ENCODE peak calls at places on chromosome 20, in eight cellular contexts. T is AG10803, C is epithelial cell of proximal tubule, N is GM06990, A is NCI-H1436, V is heart right ventricle, I is heart left ventricle, Z is activated B cell treated with CpG ODN at 0.5 μM for 24 hours. D is an unnamed sample.

GRCh38 chr20:37200376-37200775 is 21.0 kb upstream of the MROH8 start:
- DNase-seq in N (no peak), A (no peak), C (no peak), T (no peak), I (no peak), Z (no peak), V (no peak), D (no peak)

GRCh38 chr20:50226093-50226974 is 35.7 kb downstream of the CEBPB start:
- DNase-seq in A (no peak), T (peak; percentile 70), I (no peak), Z (no peak), C (no peak), N (no peak), V (no peak), D (no peak)

GRCh38 chr20:47304287-47304686 is 52.2 kb downstream of the ZMYND8 start:
- DNase-seq in V (no peak), T (peak; percentile 33), I (no peak), A (no peak), Z (no peak), N (no peak), C (no peak), D (no peak)

GRCh38 chr20:3659492-3660261 is 3.5 kb downstream of the GFRA4 start:
- DNase-seq in T (no peak), Z (no peak), N (no peak), V (no peak), I (peak; percentile 55), A (no peak), C (no peak), D (no peak)

GRCh38 chr20:19784511-19785172 is 26.6 kb downstream of the RIN2 start:
- DNase-seq in C (no peak), N (no peak), I (no peak), T (peak; percentile 86), Z (no peak), V (peak; percentile 31), A (peak; percentile 73), D (no peak)

GRCh38 chr20:3796477-3797225 is 541 bp downstream of the CDC25B start:
- DNase-seq in N (no peak), V (no peak), I (no peak), Z (no peak), T (no peak), C (no peak), A (no peak), D (no peak)

GRCh38 chr20:25315418-25316210 is 67.7 kb downstream of the PYGB start:
- DNase-seq in Z (peak; percentile 8), I (peak; percentile 33), A (no peak), C (no peak), V (no peak), N (no peak), T (no peak), D (no peak)

GRCh38 chr20:62700261-62700925 is 8.2 kb upstream of the NTSR1 start:
- DNase-seq in N (no peak), T (no peak), Z (no peak), A (no peak), V (peak; percentile 2), C (no peak), I (peak; percentile 57), D (no peak)

GRCh38 chr20:63127700-63128364 is 88.1 kb downstream of the YTHDF1 start:
- DNase-seq in A (no peak), I (peak; percentile 8), T (no peak), N (no peak), C (no peak), Z (no peak), V (peak; percentile 1), D (no peak)

GRCh38 chr20:62031462-62032092 is 34.1 kb downstream of the TAF4 start:
- DNase-seq in V (peak; percentile 4), N (no peak), I (peak; percentile 11), C (no peak), Z (no peak), T (no peak), A (no peak), D (no peak)

GRCh38 chr20:61331542-61331941 is 79.5 kb downstream of the CDH4 start:
- DNase-seq in V (no peak), T (no peak), I (no peak), Z (no peak), C (no peak), N (peak; percentile 13), A (no peak), D (no peak)

GRCh38 chr20:11978496-11978895 is 60.8 kb downstream of the BTBD3 start:
- DNase-seq in V (no peak), Z (no peak), N (no peak), I (no peak), A (no peak), C (no peak), T (no peak), D (no peak)

GRCh38 chr20:22350624-22351023 is 233.7 kb downstream of the FOXA2 start:
- DNase-seq in C (no peak), N (no peak), T (no peak), Z (no peak), V (no peak), A (no peak), I (no peak), D (no peak)

GRCh38 chr20:24746351-24746685 is 202.8 kb upstream of the CST7 start:
- DNase-seq in N (no peak), C (peak; percentile 63), A (no peak), T (no peak), Z (no peak), V (no peak), I (no peak), D (no peak)

GRCh38 chr20:4661191-4661590 is 60.5 kb upstream of the PRND start:
- DNase-seq in C (no peak), V (no peak), A (no peak), Z (no peak), N (no peak), T (no peak), I (no peak), D (no peak)

GRCh38 chr20:62523473-62524203 is 47.8 kb upstream of the GATA5 start:
- DNase-seq in I (no peak), T (no peak), V (no peak), C (no peak), A (no peak), N (no peak), Z (no peak), D (no peak)

GRCh38 chr20:38202153-38202981 is 37.3 kb upstream of the TGM2 start:
- DNase-seq in C (no peak), N (no peak), Z (no peak), T (no peak), I (no peak), A (no peak), V (no peak), D (no peak)

GRCh38 chr20:2703716-2704475 is 11.3 kb downstream of the EBF4 start:
- DNase-seq in I (no peak), C (no peak), N (no peak), A (no peak), Z (no peak), V (no peak), T (no peak), D (no peak)

GRCh38 chr20:34368547-34368946 is 5.5 kb downstream of the ITCH start:
- DNase-seq in V (no peak), A (no peak), I (no peak), T (no peak), N (no peak), Z (no peak), C (no peak), D (no peak)

GRCh38 chr20:64103871-64104666 is 3.3 kb downstream of the NPBWR2 start:
- DNase-seq in C (no peak), V (no peak), A (no peak), Z (no peak), I (peak; percentile 28), T (no peak), N (no peak), D (no peak)

D was measured in GM04503.